ENCODE peak calls at places on chromosomes 16 and 17, in six cellular contexts. U is IMR-90; L is right cardiac atrium; I is activated T-cell treated with anti-CD3 and anti-CD28 coated beads, Interleukin-2, amount 50 U/mL, for 4 hours; Z is CD8-positive, alpha-beta T cell; W is aorta. Y is an unnamed sample.

GRCh38 chr16:72875291-72876036 is 172.5 kb downstream of the ZFHX3 start:
- ATAC-seq in U (no peak), L (no peak), I (no peak), Z (no peak), W (no peak), Y (no peak)

GRCh38 chr16:88810166-88810867 is 1.4 kb downstream of the APRT start:
- ATAC-seq in U (no peak), L (no peak), I (peak), Z (no peak), W (no peak), Y (no peak)

GRCh38 chr16:31535737-31536136 is 8.0 kb downstream of the AHSP start:
- ATAC-seq in U (no peak), L (no peak), I (no peak), Z (no peak), W (no peak), Y (no peak)

GRCh38 chr17:76909971-76910760 is 42.0 kb downstream of the MGAT5B start:
- ATAC-seq in U (peak), L (peak), I (no peak), Z (peak), W (no peak), Y (no peak)

GRCh38 chr17:2271985-2272702 is 31.4 kb downstream of the SMG6 start:
- ATAC-seq in U (no peak), L (no peak), I (peak), Z (no peak), W (no peak), Y (no peak)

GRCh38 chr17:14198013-14198412 is 38.6 kb downstream of the CDRT15 start:
- ATAC-seq in U (no peak), L (peak), I (no peak), Z (no peak), W (no peak), Y (no peak)

GRCh38 chr16:1559446-1559975 is 26.0 kb downstream of the TMEM204 start:
- ATAC-seq in U (no peak), L (no peak), I (peak), Z (peak), W (no peak), Y (no peak)

GRCh38 chr17:69870751-69871199 is 204.2 kb upstream of the KCNJ16 start:
- ATAC-seq in U (peak), L (no peak), I (no peak), Z (no peak), W (no peak), Y (no peak)

GRCh38 chr16:8589293-8590160 is 784 bp downstream of the TMEM114 start:
- ATAC-seq in U (no peak), L (no peak), I (peak), Z (no peak), W (no peak), Y (no peak)

GRCh38 chr17:58741121-58741625 is 14.5 kb upstream of the PPM1E start:
- ATAC-seq in U (peak), L (no peak), I (no peak), Z (no peak), W (no peak), Y (no peak)

GRCh38 chr17:37802712-37803416 is 58.0 kb upstream of the HNF1B start:
- ATAC-seq in U (peak), L (peak), I (no peak), Z (no peak), W (peak), Y (no peak)

GRCh38 chr16:68065716-68066305 is 19.4 kb upstream of the NFATC3 start:
- ATAC-seq in U (peak), L (peak), I (no peak), Z (no peak), W (no peak), Y (no peak)

GRCh38 chr17:42274273-42274542 is 2.0 kb downstream of the STAT5B start:
- ATAC-seq in U (no peak), L (no peak), I (no peak), Z (no peak), W (no peak), Y (no peak)